ENCODE peak calls at places on chromosomes 2 and 18, in ten cellular contexts. One of them, this sample, is unnamed.

GRCh38 chr2:117814417-117815264 is at the start of gene DDX18:
- DNase-seq in activated naive CD8-positive, alpha-beta T cell treated with anti-CD3 and anti-CD28 coated beads, Interleukin-2, amount 10 ng/mL, durations not matched to agents 7 days and 5 days: peak
- DNase-seq in upper lobe of right lung: peak
- DNase-seq in cerebellar cortex: peak
- DNase-seq in fibroblast of lung: peak
- DNase-seq in naive thymus-derived CD8-positive, alpha-beta T cell: peak
- DNase-seq in GM13976: peak
- DNase-seq in H4: peak
- DNase-seq in SW480: peak
- DNase-seq in T-helper 1 cell: peak
- DNase-seq in this sample: peak

GRCh38 chr2:129479892-129480291 is 499.6 kb upstream of the RAB6C start:
- DNase-seq in activated naive CD8-positive, alpha-beta T cell treated with anti-CD3 and anti-CD28 coated beads, Interleukin-2, amount 10 ng/mL, durations not matched to agents 7 days and 5 days: no peak
- DNase-seq in upper lobe of right lung: no peak
- DNase-seq in cerebellar cortex: no peak
- DNase-seq in fibroblast of lung: no peak
- DNase-seq in naive thymus-derived CD8-positive, alpha-beta T cell: no peak
- DNase-seq in GM13976: no peak
- DNase-seq in H4: no peak
- DNase-seq in SW480: no peak
- DNase-seq in T-helper 1 cell: no peak
- DNase-seq in this sample: no peak

GRCh38 chr2:236719192-236719635 is 149.6 kb downstream of the ACKR3 start:
- DNase-seq in activated naive CD8-positive, alpha-beta T cell treated with anti-CD3 and anti-CD28 coated beads, Interleukin-2, amount 10 ng/mL, durations not matched to agents 7 days and 5 days: no peak
- DNase-seq in upper lobe of right lung: no peak
- DNase-seq in cerebellar cortex: no peak
- DNase-seq in fibroblast of lung: no peak
- DNase-seq in naive thymus-derived CD8-positive, alpha-beta T cell: no peak
- DNase-seq in GM13976: no peak
- DNase-seq in H4: no peak
- DNase-seq in SW480: no peak
- DNase-seq in T-helper 1 cell: no peak
- DNase-seq in this sample: no peak

GRCh38 chr18:68759308-68759707 is 38.6 kb upstream of the CCDC102B start:
- DNase-seq in activated naive CD8-positive, alpha-beta T cell treated with anti-CD3 and anti-CD28 coated beads, Interleukin-2, amount 10 ng/mL, durations not matched to agents 7 days and 5 days: no peak
- DNase-seq in upper lobe of right lung: no peak
- DNase-seq in cerebellar cortex: no peak
- DNase-seq in fibroblast of lung: no peak
- DNase-seq in naive thymus-derived CD8-positive, alpha-beta T cell: no peak
- DNase-seq in GM13976: no peak
- DNase-seq in H4: no peak
- DNase-seq in SW480: no peak
- DNase-seq in T-helper 1 cell: no peak
- DNase-seq in this sample: no peak

GRCh38 chr2:1687254-1687653 is 57.1 kb downstream of the PXDN start:
- DNase-seq in activated naive CD8-positive, alpha-beta T cell treated with anti-CD3 and anti-CD28 coated beads, Interleukin-2, amount 10 ng/mL, durations not matched to agents 7 days and 5 days: no peak
- DNase-seq in upper lobe of right lung: no peak
- DNase-seq in cerebellar cortex: no peak
- DNase-seq in fibroblast of lung: no peak
- DNase-seq in naive thymus-derived CD8-positive, alpha-beta T cell: no peak
- DNase-seq in GM13976: no peak
- DNase-seq in H4: no peak
- DNase-seq in SW480: no peak
- DNase-seq in T-helper 1 cell: no peak
- DNase-seq in this sample: no peak

GRCh38 chr2:8312861-8313768 is 368.7 kb upstream of the ID2 start:
- DNase-seq in activated naive CD8-positive, alpha-beta T cell treated with anti-CD3 and anti-CD28 coated beads, Interleukin-2, amount 10 ng/mL, durations not matched to agents 7 days and 5 days: no peak
- DNase-seq in upper lobe of right lung: no peak
- DNase-seq in cerebellar cortex: no peak
- DNase-seq in fibroblast of lung: peak
- DNase-seq in naive thymus-derived CD8-positive, alpha-beta T cell: no peak
- DNase-seq in GM13976: peak
- DNase-seq in H4: peak
- DNase-seq in SW480: peak
- DNase-seq in T-helper 1 cell: no peak
- DNase-seq in this sample: no peak

GRCh38 chr2:197137234-197137633 is 173.3 kb downstream of the ANKRD44 start:
- DNase-seq in activated naive CD8-positive, alpha-beta T cell treated with anti-CD3 and anti-CD28 coated beads, Interleukin-2, amount 10 ng/mL, durations not matched to agents 7 days and 5 days: no peak
- DNase-seq in upper lobe of right lung: no peak
- DNase-seq in cerebellar cortex: no peak
- DNase-seq in fibroblast of lung: peak
- DNase-seq in naive thymus-derived CD8-positive, alpha-beta T cell: no peak
- DNase-seq in GM13976: no peak
- DNase-seq in H4: no peak
- DNase-seq in SW480: no peak
- DNase-seq in T-helper 1 cell: no peak
- DNase-seq in this sample: no peak

GRCh38 chr2:79370976-79371550 is 141.8 kb upstream of the CTNNA2 start:
- DNase-seq in activated naive CD8-positive, alpha-beta T cell treated with anti-CD3 and anti-CD28 coated beads, Interleukin-2, amount 10 ng/mL, durations not matched to agents 7 days and 5 days: no peak
- DNase-seq in upper lobe of right lung: no peak
- DNase-seq in cerebellar cortex: no peak
- DNase-seq in fibroblast of lung: no peak
- DNase-seq in naive thymus-derived CD8-positive, alpha-beta T cell: no peak
- DNase-seq in GM13976: no peak
- DNase-seq in H4: no peak
- DNase-seq in SW480: no peak
- DNase-seq in T-helper 1 cell: no peak
- DNase-seq in this sample: no peak

GRCh38 chr18:75478996-75479870 is 51.7 kb upstream of the SMIM21 start:
- DNase-seq in activated naive CD8-positive, alpha-beta T cell treated with anti-CD3 and anti-CD28 coated beads, Interleukin-2, amount 10 ng/mL, durations not matched to agents 7 days and 5 days: no peak
- DNase-seq in upper lobe of right lung: no peak
- DNase-seq in cerebellar cortex: peak
- DNase-seq in fibroblast of lung: peak
- DNase-seq in naive thymus-derived CD8-positive, alpha-beta T cell: no peak
- DNase-seq in GM13976: peak
- DNase-seq in H4: peak
- DNase-seq in SW480: peak
- DNase-seq in T-helper 1 cell: no peak
- DNase-seq in this sample: no peak

GRCh38 chr2:231431606-231432005 is 32.7 kb downstream of the NCL start:
- DNase-seq in activated naive CD8-positive, alpha-beta T cell treated with anti-CD3 and anti-CD28 coated beads, Interleukin-2, amount 10 ng/mL, durations not matched to agents 7 days and 5 days: no peak
- DNase-seq in upper lobe of right lung: no peak
- DNase-seq in cerebellar cortex: no peak
- DNase-seq in fibroblast of lung: no peak
- DNase-seq in naive thymus-derived CD8-positive, alpha-beta T cell: no peak
- DNase-seq in GM13976: no peak
- DNase-seq in H4: no peak
- DNase-seq in SW480: no peak
- DNase-seq in T-helper 1 cell: no peak
- DNase-seq in this sample: no peak

GRCh38 chr2:235773188-235773928 is 279.5 kb downstream of the AGAP1 start:
- DNase-seq in activated naive CD8-positive, alpha-beta T cell treated with anti-CD3 and anti-CD28 coated beads, Interleukin-2, amount 10 ng/mL, durations not matched to agents 7 days and 5 days: no peak
- DNase-seq in upper lobe of right lung: no peak
- DNase-seq in cerebellar cortex: no peak
- DNase-seq in fibroblast of lung: no peak
- DNase-seq in naive thymus-derived CD8-positive, alpha-beta T cell: no peak
- DNase-seq in GM13976: no peak
- DNase-seq in H4: no peak
- DNase-seq in SW480: no peak
- DNase-seq in T-helper 1 cell: no peak
- DNase-seq in this sample: no peak

GRCh38 chr2:177998996-177999395 is 73.6 kb downstream of the PDE11A start:
- DNase-seq in activated naive CD8-positive, alpha-beta T cell treated with anti-CD3 and anti-CD28 coated beads, Interleukin-2, amount 10 ng/mL, durations not matched to agents 7 days and 5 days: no peak
- DNase-seq in upper lobe of right lung: no peak
- DNase-seq in cerebellar cortex: no peak
- DNase-seq in fibroblast of lung: no peak
- DNase-seq in naive thymus-derived CD8-positive, alpha-beta T cell: no peak
- DNase-seq in GM13976: no peak
- DNase-seq in H4: no peak
- DNase-seq in SW480: no peak
- DNase-seq in T-helper 1 cell: no peak
- DNase-seq in this sample: no peak

GRCh38 chr18:73381361-73382031 is 513.7 kb upstream of the NETO1 start:
- DNase-seq in activated naive CD8-positive, alpha-beta T cell treated with anti-CD3 and anti-CD28 coated beads, Interleukin-2, amount 10 ng/mL, durations not matched to agents 7 days and 5 days: no peak
- DNase-seq in upper lobe of right lung: no peak
- DNase-seq in cerebellar cortex: no peak
- DNase-seq in fibroblast of lung: no peak
- DNase-seq in naive thymus-derived CD8-positive, alpha-beta T cell: no peak
- DNase-seq in GM13976: no peak
- DNase-seq in H4: no peak
- DNase-seq in SW480: no peak
- DNase-seq in T-helper 1 cell: no peak
- DNase-seq in this sample: no peak

GRCh38 chr2:157404363-157404762 is 39.5 kb downstream of the CYTIP start:
- DNase-seq in activated naive CD8-positive, alpha-beta T cell treated with anti-CD3 and anti-CD28 coated beads, Interleukin-2, amount 10 ng/mL, durations not matched to agents 7 days and 5 days: peak
- DNase-seq in upper lobe of right lung: no peak
- DNase-seq in cerebellar cortex: no peak
- DNase-seq in fibroblast of lung: no peak
- DNase-seq in naive thymus-derived CD8-positive, alpha-beta T cell: peak
- DNase-seq in GM13976: peak
- DNase-seq in H4: peak
- DNase-seq in SW480: no peak
- DNase-seq in T-helper 1 cell: peak
- DNase-seq in this sample: peak

GRCh38 chr2:1685078-1685956 is 59.0 kb downstream of the PXDN start:
- DNase-seq in activated naive CD8-positive, alpha-beta T cell treated with anti-CD3 and anti-CD28 coated beads, Interleukin-2, amount 10 ng/mL, durations not matched to agents 7 days and 5 days: no peak
- DNase-seq in upper lobe of right lung: peak
- DNase-seq in cerebellar cortex: no peak
- DNase-seq in fibroblast of lung: no peak
- DNase-seq in naive thymus-derived CD8-positive, alpha-beta T cell: no peak
- DNase-seq in GM13976: no peak
- DNase-seq in H4: no peak
- DNase-seq in SW480: no peak
- DNase-seq in T-helper 1 cell: no peak
- DNase-seq in this sample: no peak

GRCh38 chr18:10391506-10391905 is 62.9 kb upstream of the APCDD1 start:
- DNase-seq in activated naive CD8-positive, alpha-beta T cell treated with anti-CD3 and anti-CD28 coated beads, Interleukin-2, amount 10 ng/mL, durations not matched to agents 7 days and 5 days: no peak
- DNase-seq in upper lobe of right lung: no peak
- DNase-seq in cerebellar cortex: no peak
- DNase-seq in fibroblast of lung: no peak
- DNase-seq in naive thymus-derived CD8-positive, alpha-beta T cell: no peak
- DNase-seq in GM13976: peak
- DNase-seq in H4: no peak
- DNase-seq in SW480: no peak
- DNase-seq in T-helper 1 cell: no peak
- DNase-seq in this sample: no peak

GRCh38 chr2:157838442-157839161 is 37.5 kb downstream of the ACVR1 start:
- DNase-seq in activated naive CD8-positive, alpha-beta T cell treated with anti-CD3 and anti-CD28 coated beads, Interleukin-2, amount 10 ng/mL, durations not matched to agents 7 days and 5 days: no peak
- DNase-seq in upper lobe of right lung: no peak
- DNase-seq in cerebellar cortex: no peak
- DNase-seq in fibroblast of lung: peak
- DNase-seq in naive thymus-derived CD8-positive, alpha-beta T cell: no peak
- DNase-seq in GM13976: no peak
- DNase-seq in H4: peak
- DNase-seq in SW480: peak
- DNase-seq in T-helper 1 cell: no peak
- DNase-seq in this sample: no peak

GRCh38 chr2:237625777-237626176 is 1.6 kb upstream of the LRRFIP1 start:
- DNase-seq in activated naive CD8-positive, alpha-beta T cell treated with anti-CD3 and anti-CD28 coated beads, Interleukin-2, amount 10 ng/mL, durations not matched to agents 7 days and 5 days: no peak
- DNase-seq in upper lobe of right lung: peak
- DNase-seq in cerebellar cortex: no peak
- DNase-seq in fibroblast of lung: no peak
- DNase-seq in naive thymus-derived CD8-positive, alpha-beta T cell: no peak
- DNase-seq in GM13976: no peak
- DNase-seq in H4: no peak
- DNase-seq in SW480: no peak
- DNase-seq in T-helper 1 cell: no peak
- DNase-seq in this sample: no peak